ENCODE peak calls at places on chromosome 9, in seven cellular contexts. Q is IMR-90; B is CD8-positive, alpha-beta T cell; T is A549; M is lower lobe of right lung; A is endodermal cell; O is upper lobe of right lung. N is an unnamed sample. For H3K4me1, the result is how much of the 10 kb centered on the place peaks cover.

GRCh38 chr9:71977003-71977402 is 65.6 kb downstream of the C9orf85 start:
- DNase-seq in Q (no peak), A (no peak), T (no peak), M (no peak), B (no peak), O (no peak), N (no peak)

GRCh38 chr9:86939896-86940295 is 7.4 kb downstream of the GAS1 start:
- DNase-seq in M (no peak), B (no peak), O (no peak), A (no peak), T (no peak), Q (no peak), N (no peak)

GRCh38 chr9:136201609-136202448 is 3.1 kb downstream of the LHX3 start:
- DNase-seq in M (no peak), O (no peak), Q (no peak), B (no peak), A (peak), T (no peak), N (no peak)

GRCh38 chr9:135857371-135857786 is 50.0 kb downstream of the CAMSAP1 start:
- DNase-seq in B (no peak), Q (peak), A (no peak), M (no peak), O (no peak), T (no peak), N (no peak)

GRCh38 chr9:96859461-96860198 is 5.3 kb upstream of the ZNF782 start:
- DNase-seq in T (no peak), B (no peak), O (no peak), A (peak), Q (peak), M (no peak), N (no peak)

GRCh38 chr9:15735083-15735974 is 182.5 kb downstream of the CCDC171 start:
- DNase-seq in T (peak), B (no peak), M (no peak), A (no peak), Q (peak), O (no peak), N (no peak)

GRCh38 chr9:126985870-126986498 is 71.4 kb downstream of the RALGPS1 start:
- DNase-seq in O (peak), B (peak), A (no peak), Q (peak), M (peak), T (peak), N (peak)

GRCh38 chr9:71820516-71820915 is 52.2 kb upstream of the CEMIP2 start:
- DNase-seq in M (no peak), Q (no peak), A (no peak), T (no peak), B (no peak), O (no peak), N (no peak)

GRCh38 chr9:137448569-137448962 is 7.4 kb upstream of the ENTPD8 start:
- DNase-seq in O (no peak), B (no peak), T (no peak), Q (no peak), A (no peak), M (no peak), N (no peak)

GRCh38 chr9:5492965-5493364 is 17.4 kb upstream of the PDCD1LG2 start:
- DNase-seq in T (no peak), Q (no peak), O (no peak), M (no peak), B (no peak), A (no peak), N (no peak)

GRCh38 chr9:134330590-134330989 is 4.3 kb downstream of the RXRA start:
- DNase-seq in A (no peak), O (no peak), T (no peak), Q (no peak), M (no peak), B (no peak), N (peak)

GRCh38 chr9:128540630-128541355 is 11.6 kb upstream of the SPTAN1 start:
- DNase-seq in T (no peak), A (no peak), Q (no peak), O (no peak), B (no peak), M (no peak), N (no peak)

GRCh38 chr9:20701058-20701457 is 17.0 kb downstream of the FOCAD start:
- DNase-seq in O (no peak), T (no peak), A (no peak), Q (no peak), B (no peak), M (no peak), N (no peak)

GRCh38 chr9:84851935-84852585 is 182.5 kb downstream of the NTRK2 start:
- DNase-seq in O (no peak), B (no peak), M (no peak), A (peak), Q (peak), T (peak), N (no peak)

DNA sequence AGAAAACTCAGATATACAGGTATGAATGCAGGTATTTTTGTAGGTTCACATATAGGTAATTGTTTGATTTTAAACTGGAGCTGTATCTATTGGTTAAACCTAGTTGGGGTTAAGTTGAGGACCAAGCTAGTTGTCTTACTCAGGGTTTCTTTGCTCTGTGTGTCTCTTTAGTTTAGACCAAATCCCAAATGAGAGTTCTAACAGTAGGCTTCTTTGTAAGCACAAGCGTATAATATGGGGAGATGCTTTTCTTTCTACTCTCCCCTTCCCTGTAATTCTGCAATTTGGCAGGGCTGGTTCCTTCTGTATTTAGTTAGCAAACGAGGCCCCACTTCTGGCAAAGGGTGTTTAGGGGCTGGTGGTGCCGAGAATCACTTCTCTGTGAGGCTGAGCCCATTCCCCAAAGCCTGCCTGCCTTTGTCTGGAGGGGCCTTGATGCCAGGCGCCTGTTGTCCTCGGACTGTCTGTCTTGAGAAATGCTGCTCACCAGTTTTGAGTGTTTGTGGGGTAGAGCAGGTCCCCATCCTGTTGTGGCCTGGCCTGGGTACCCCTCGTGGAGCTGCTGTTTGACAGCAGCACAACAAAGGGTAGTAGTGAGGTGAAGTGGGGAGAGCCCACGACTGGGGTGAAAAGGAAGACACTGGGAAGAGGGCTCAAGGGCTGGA is 259.3 kb downstream of the FANCC start:
- DNase-seq in O (no peak), A (no peak), T (no peak), B (no peak), M (no peak), Q (no peak), N (no peak)
- H3K4me1 ChIP-seq in O (half or more), A (under half), T (half or more), B (under half), M (half or more), Q (under half), N (half or more)

GRCh38 chr9:109856785-109857184 is 76.8 kb downstream of the PALM2AKAP2 start:
- DNase-seq in O (no peak), T (no peak), A (peak), Q (peak), B (no peak), M (peak), N (peak)
- TF ChIP-seq CTCF in O (no peak), T (no peak), A (no peak), Q (no peak), B (no peak), M (no peak), N (no peak)

GRCh38 chr9:33241298-33241697 is 1.3 kb downstream of the SPINK4 start:
- DNase-seq in Q (no peak), O (no peak), M (no peak), A (no peak), T (no peak), B (no peak), N (no peak)

GRCh38 chr9:33244150-33244784 is 4.3 kb downstream of the SPINK4 start:
- DNase-seq in T (no peak), B (no peak), M (no peak), Q (no peak), A (no peak), O (peak), N (no peak)

GRCh38 chr9:33236571-33236970 is 3.4 kb upstream of the SPINK4 start:
- DNase-seq in A (no peak), O (no peak), T (no peak), B (no peak), M (no peak), Q (peak), N (no peak)

GRCh38 chr9:33234511-33235467 is 5.2 kb upstream of the SPINK4 start:
- DNase-seq in Q (peak), T (peak), B (no peak), O (no peak), M (no peak), A (no peak), N (no peak)

DNA sequence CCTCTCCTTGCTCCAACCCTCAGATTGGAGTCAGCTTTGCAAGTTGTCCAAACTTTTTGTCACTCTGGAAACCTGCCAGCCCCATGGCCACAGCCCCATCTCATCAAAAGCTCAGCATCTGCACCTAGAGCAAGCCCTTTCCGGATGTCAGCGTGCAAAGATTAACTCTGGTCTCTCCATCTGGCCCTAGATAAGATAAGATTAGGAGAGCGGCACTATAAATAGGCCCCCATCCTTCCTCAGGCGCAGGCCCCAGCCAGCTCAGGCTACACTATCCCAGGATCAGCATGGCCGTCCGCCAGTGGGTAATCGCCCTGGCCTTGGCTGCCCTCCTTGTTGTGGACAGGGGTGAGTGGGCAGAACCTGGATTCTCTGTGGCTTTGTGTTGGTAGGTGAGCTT is at the start of gene SPINK4:
- DNase-seq in A (no peak), B (no peak), M (no peak), Q (peak), T (no peak), O (no peak), N (peak)
- H3K27ac ChIP-seq in A (no peak), B (no peak), M (no peak), Q (no peak), T (peak), O (no peak), N (no peak)

DNA sequence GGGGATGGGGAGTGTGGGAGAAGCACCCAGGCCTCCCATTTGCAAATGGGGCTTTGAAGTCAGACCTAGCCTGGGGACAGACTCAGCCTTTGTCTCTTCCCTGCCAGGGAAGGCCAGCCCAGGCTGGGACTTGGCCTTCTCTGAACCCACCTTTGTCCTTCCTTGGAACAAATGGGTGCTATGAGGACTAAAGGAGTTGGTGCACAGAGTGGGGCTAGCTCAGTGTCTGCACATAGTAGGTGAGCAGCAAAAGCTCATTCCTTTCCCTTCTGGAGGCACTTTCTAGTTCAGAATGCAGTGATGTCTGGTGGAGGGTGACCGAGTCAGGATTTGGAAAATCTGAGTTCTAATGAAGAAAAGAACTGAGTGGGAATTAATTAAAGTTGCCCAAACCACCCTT is 37.2 kb downstream of the COL27A1 start:
- DNase-seq in T (no peak), M (no peak), O (no peak), A (no peak), Q (no peak), B (no peak), N (no peak)
- H3K4me1 ChIP-seq in T (under half), M (under half), O (under half), A (under half), Q (under half), B (under half), N (under half)

N was measured in left ventricle myocardium inferior.